ENCODE peak calls at places on chromosomes 12 and 14, in five cellular contexts. One of them, this sample, is unnamed.

GRCh38 chr14:22977684-22978486 is 4.5 kb downstream of the AJUBA start:
- DNase-seq in Peyer's patch: peak
- DNase-seq in ovary: peak
- DNase-seq in lower leg skin: no peak
- DNase-seq in IMR-90: peak
- DNase-seq in this sample: no peak

GRCh38 chr12:69068431-69068830 is 135.5 kb upstream of the CPM start:
- DNase-seq in Peyer's patch: peak
- DNase-seq in ovary: no peak
- DNase-seq in lower leg skin: no peak
- DNase-seq in IMR-90: peak
- DNase-seq in this sample: no peak

GRCh38 chr12:82650627-82651337 is 35.9 kb upstream of the TMTC2 start:
- DNase-seq in Peyer's patch: peak
- DNase-seq in ovary: no peak
- DNase-seq in lower leg skin: peak
- DNase-seq in IMR-90: no peak
- DNase-seq in this sample: no peak

GRCh38 chr14:26598672-26599131 is 869 bp upstream of the NOVA1 start:
- DNase-seq in Peyer's patch: no peak
- DNase-seq in ovary: no peak
- DNase-seq in lower leg skin: no peak
- DNase-seq in IMR-90: no peak
- DNase-seq in this sample: no peak

GRCh38 chr12:80019691-80020090 is 79.6 kb upstream of the OTOGL start:
- DNase-seq in Peyer's patch: no peak
- DNase-seq in ovary: no peak
- DNase-seq in lower leg skin: no peak
- DNase-seq in IMR-90: no peak
- DNase-seq in this sample: no peak

GRCh38 chr12:132559652-132560420 is 50.5 kb downstream of the LRCOL1 start:
- DNase-seq in Peyer's patch: peak
- DNase-seq in ovary: no peak
- DNase-seq in lower leg skin: no peak
- DNase-seq in IMR-90: peak
- DNase-seq in this sample: peak

GRCh38 chr14:81256289-81256960 is 35.7 kb upstream of the GTF2A1 start:
- DNase-seq in Peyer's patch: no peak
- DNase-seq in ovary: no peak
- DNase-seq in lower leg skin: no peak
- DNase-seq in IMR-90: no peak
- DNase-seq in this sample: no peak

GRCh38 chr12:2625267-2625666 is 169.5 kb upstream of the FKBP4 start:
- DNase-seq in Peyer's patch: no peak
- DNase-seq in ovary: no peak
- DNase-seq in lower leg skin: no peak
- DNase-seq in IMR-90: no peak
- DNase-seq in this sample: no peak

GRCh38 chr12:19131020-19131431 is 1.5 kb downstream of the PLEKHA5 start:
- DNase-seq in Peyer's patch: no peak
- DNase-seq in ovary: no peak
- DNase-seq in lower leg skin: no peak
- DNase-seq in IMR-90: peak
- DNase-seq in this sample: peak

GRCh38 chr12:47576256-47576655 is 129.6 kb downstream of the RPAP3 start:
- DNase-seq in Peyer's patch: no peak
- DNase-seq in ovary: no peak
- DNase-seq in lower leg skin: no peak
- DNase-seq in IMR-90: no peak
- DNase-seq in this sample: no peak

GRCh38 chr12:14647028-14647750 is 49.2 kb downstream of the GUCY2C start:
- DNase-seq in Peyer's patch: no peak
- DNase-seq in ovary: no peak
- DNase-seq in lower leg skin: no peak
- DNase-seq in IMR-90: no peak
- DNase-seq in this sample: no peak

GRCh38 chr14:75879031-75879430 is 102.8 kb downstream of the TGFB3 start:
- DNase-seq in Peyer's patch: no peak
- DNase-seq in ovary: no peak
- DNase-seq in lower leg skin: no peak
- DNase-seq in IMR-90: peak
- DNase-seq in this sample: no peak

GRCh38 chr12:10288989-10289388 is 18.7 kb upstream of the KLRD1 start:
- DNase-seq in Peyer's patch: no peak
- DNase-seq in ovary: no peak
- DNase-seq in lower leg skin: no peak
- DNase-seq in IMR-90: no peak
- DNase-seq in this sample: no peak

GRCh38 chr14:32593290-32593942 is 264.3 kb downstream of the AKAP6 start:
- DNase-seq in Peyer's patch: no peak
- DNase-seq in ovary: no peak
- DNase-seq in lower leg skin: no peak
- DNase-seq in IMR-90: peak
- DNase-seq in this sample: no peak

GRCh38 chr12:6758511-6758910 is 5.6 kb upstream of the MLF2 start:
- DNase-seq in Peyer's patch: no peak
- DNase-seq in ovary: no peak
- DNase-seq in lower leg skin: no peak
- DNase-seq in IMR-90: no peak
- DNase-seq in this sample: no peak

GRCh38 chr12:76556373-76556772 is 3.2 kb downstream of the OSBPL8 start:
- DNase-seq in Peyer's patch: no peak
- DNase-seq in ovary: no peak
- DNase-seq in lower leg skin: no peak
- DNase-seq in IMR-90: no peak
- DNase-seq in this sample: peak

GRCh38 chr12:76562158-76562557 is 2.6 kb upstream of the OSBPL8 start:
- DNase-seq in Peyer's patch: no peak
- DNase-seq in ovary: no peak
- DNase-seq in lower leg skin: no peak
- DNase-seq in IMR-90: no peak
- DNase-seq in this sample: no peak

GRCh38 chr12:76560083-76560491 is 516 bp upstream of the OSBPL8 start:
- DNase-seq in Peyer's patch: no peak
- DNase-seq in ovary: no peak
- DNase-seq in lower leg skin: no peak
- DNase-seq in IMR-90: no peak
- DNase-seq in this sample: no peak

GRCh38 chr12:76558684-76559276 is 791 bp downstream of the OSBPL8 start:
- DNase-seq in Peyer's patch: peak
- DNase-seq in ovary: peak
- DNase-seq in lower leg skin: peak
- DNase-seq in IMR-90: peak
- DNase-seq in this sample: peak

DNA sequence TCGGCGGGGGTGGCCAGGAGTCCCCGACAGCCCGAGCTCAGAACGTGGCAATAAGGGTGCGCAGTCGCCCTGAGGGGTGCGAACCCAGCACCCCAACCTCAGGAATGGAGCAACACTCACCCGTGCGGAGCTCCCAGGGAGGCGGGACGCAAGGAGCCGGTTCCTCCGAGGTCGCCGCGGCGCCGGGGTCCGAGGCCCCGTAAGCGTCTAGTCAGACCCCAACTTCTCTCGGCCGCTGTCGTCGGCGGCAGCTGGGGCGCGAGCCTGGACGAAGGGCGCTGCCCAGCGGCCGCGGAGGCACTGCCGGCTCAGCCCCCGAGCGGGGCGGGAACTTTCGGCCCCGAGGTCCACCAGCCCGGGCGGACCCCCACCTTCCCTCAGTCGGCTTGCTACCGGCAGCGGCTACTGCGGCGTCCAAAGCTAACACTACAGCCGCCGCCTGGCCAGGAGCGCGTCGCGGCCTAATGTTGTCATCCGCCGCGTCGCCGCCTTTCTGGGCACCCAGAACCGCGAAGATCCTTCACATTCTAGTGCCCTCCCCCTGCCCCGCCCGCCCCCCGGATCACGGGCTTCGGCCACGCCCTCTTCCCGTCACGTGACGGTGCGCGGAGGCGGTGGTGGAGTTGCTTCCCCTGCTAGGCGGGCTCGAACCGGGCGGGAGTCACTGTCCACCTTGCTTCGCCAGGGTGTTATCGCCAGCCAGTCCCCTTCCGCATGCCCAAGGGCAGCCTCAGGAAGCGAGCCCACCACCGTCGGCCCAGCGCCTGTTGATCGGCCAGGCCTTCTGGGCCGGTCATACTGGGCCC is at the start of gene OSBPL8:
- DNase-seq in Peyer's patch: peak
- DNase-seq in ovary: peak
- DNase-seq in lower leg skin: peak
- DNase-seq in IMR-90: peak
- DNase-seq in this sample: peak
- TF ChIP-seq POLR2A in Peyer's patch: peak
- TF ChIP-seq POLR2A in ovary: peak
- TF ChIP-seq POLR2A in lower leg skin: peak
- TF ChIP-seq POLR2A in IMR-90: peak
- TF ChIP-seq POLR2A in this sample: peak

DNA sequence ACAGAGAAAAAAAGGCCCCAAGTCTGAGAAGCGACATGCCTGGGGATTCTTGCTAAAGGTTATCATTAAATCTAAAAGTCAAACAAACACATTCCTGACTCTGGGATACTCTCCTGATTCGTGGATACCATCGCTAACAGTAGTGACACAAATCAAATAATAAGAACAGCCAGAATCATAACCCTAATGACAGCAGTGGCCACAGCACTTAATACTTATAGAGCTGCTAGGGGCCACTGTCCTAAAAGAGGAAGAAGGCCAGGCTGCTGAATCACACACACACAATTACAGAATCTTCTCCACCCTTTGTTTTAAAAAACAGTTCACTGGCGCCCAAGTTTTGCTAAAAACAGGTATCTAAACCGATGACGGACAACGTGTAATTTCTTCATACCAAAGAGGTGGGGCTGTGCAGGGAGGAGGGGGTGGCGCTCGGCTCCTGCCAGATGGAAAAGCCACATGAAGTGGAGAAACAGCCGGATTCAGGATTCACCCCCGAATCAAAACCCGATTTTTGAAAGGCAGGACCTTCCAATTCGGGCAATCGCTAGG is 1.1 kb downstream of the CLIP1 start:
- DNase-seq in Peyer's patch: peak
- DNase-seq in ovary: peak
- DNase-seq in lower leg skin: peak
- DNase-seq in IMR-90: peak
- DNase-seq in this sample: peak
- TF ChIP-seq POLR2A in Peyer's patch: no peak
- TF ChIP-seq POLR2A in ovary: no peak
- TF ChIP-seq POLR2A in lower leg skin: no peak
- TF ChIP-seq POLR2A in IMR-90: peak
- TF ChIP-seq POLR2A in this sample: no peak

DNA sequence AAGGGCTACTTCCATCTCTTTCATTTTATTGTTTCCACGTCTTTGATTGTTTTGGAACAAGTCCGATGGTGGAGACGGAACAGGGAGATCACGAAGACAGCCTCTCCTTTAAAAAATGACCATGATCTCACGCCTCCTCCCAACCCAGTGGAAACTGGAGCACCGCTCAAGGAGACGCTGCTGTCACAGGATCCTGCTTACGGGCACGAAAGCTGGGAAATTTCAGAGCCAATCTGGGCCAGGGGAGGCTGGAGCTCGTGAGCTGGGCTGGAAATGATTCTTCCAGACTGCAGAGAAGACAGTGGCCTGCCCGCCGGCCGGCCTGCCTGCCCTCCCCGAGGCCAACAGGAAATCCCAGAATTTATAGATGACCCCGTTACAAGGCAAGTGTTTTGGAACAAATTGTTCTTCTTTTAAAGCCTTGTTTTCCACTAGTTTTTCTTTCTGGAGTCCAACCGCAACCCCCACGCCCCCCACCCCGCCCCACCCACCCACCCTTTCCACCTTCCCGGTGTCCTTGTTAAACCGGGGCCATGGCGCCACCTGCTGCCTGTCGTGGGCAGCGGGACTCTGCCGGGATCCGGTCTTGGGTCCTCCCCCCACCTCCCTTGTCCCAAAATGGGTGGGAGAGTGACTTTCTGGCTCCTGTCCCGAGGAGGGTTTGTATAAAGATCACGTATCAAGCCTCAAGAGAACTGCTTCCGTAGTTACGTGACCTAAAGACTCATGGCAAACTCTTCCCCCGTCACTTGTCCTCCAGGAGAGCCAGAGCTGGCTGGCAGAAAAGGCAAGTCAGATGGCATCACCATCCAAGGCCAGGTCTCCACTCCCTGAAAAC is 40.3 kb downstream of the MAP1LC3B2 start:
- DNase-seq in Peyer's patch: peak
- DNase-seq in ovary: peak
- DNase-seq in lower leg skin: peak
- DNase-seq in IMR-90: peak
- DNase-seq in this sample: peak
- TF ChIP-seq POLR2A in Peyer's patch: no peak
- TF ChIP-seq POLR2A in ovary: peak
- TF ChIP-seq POLR2A in lower leg skin: no peak
- TF ChIP-seq POLR2A in IMR-90: no peak
- TF ChIP-seq POLR2A in this sample: no peak

GRCh38 chr12:110120878-110121277 is 3.3 kb upstream of the IFT81 start:
- DNase-seq in Peyer's patch: no peak
- DNase-seq in ovary: no peak
- DNase-seq in lower leg skin: no peak
- DNase-seq in IMR-90: no peak
- DNase-seq in this sample: no peak

GRCh38 chr12:110122929-110123328 is 1.2 kb upstream of the IFT81 start:
- DNase-seq in Peyer's patch: no peak
- DNase-seq in ovary: no peak
- DNase-seq in lower leg skin: no peak
- DNase-seq in IMR-90: no peak
- DNase-seq in this sample: no peak

GRCh38 chr12:110123861-110124183 is 335 bp upstream of the IFT81 start:
- DNase-seq in Peyer's patch: no peak
- DNase-seq in ovary: no peak
- DNase-seq in lower leg skin: no peak
- DNase-seq in IMR-90: no peak
- DNase-seq in this sample: no peak

GRCh38 chr12:110126557-110126956 is 2.4 kb downstream of the IFT81 start:
- DNase-seq in Peyer's patch: no peak
- DNase-seq in ovary: no peak
- DNase-seq in lower leg skin: no peak
- DNase-seq in IMR-90: no peak
- DNase-seq in this sample: no peak

DNA sequence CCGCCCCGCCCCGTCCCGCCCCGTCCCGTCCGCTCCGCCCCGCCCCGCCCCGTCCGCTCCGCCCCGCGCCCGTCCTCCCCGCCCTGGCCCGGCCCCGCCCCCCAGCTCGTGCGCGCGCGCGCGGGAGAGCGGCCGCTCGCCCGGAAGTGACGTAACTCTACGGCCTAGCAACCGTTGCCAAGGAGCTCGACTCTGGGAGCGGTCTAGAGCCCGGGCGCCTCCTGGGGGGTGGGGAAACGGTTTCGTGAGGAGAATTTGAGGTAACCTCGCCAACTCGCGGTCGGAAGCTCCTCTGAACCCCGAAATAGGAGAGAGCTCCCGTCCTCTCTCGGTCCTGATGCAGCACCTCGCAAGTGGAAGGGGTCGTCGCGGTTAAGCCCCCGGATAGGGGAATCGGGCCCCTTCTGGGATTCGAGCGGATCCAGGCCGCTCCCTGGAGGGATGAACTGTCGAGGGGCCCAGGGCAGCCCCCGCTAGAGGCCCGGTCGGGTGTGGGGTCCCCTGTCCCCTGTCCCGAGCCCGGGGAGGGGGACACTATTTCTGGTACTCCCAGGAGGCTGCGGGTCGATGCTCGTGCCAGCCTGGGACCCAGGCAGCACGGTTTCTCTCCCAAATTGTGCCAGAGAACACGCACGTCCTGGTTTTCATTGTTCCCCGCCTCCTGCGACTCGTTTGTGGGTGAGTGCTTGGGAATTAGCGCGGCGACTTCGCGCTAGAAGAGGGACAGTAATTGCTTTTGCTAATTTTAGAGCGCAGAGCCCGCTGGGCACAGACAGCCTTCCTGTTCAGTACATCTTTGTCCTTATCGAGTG is at the start of gene IFT81:
- DNase-seq in Peyer's patch: peak
- DNase-seq in ovary: peak
- DNase-seq in lower leg skin: peak
- DNase-seq in IMR-90: peak
- DNase-seq in this sample: peak
- TF ChIP-seq POLR2A in Peyer's patch: no peak
- TF ChIP-seq POLR2A in ovary: peak
- TF ChIP-seq POLR2A in lower leg skin: peak
- TF ChIP-seq POLR2A in IMR-90: peak
- TF ChIP-seq POLR2A in this sample: peak

This sample was measured in erythroblast.